ENCODE peak calls at places on chromosomes 12 and 14, in eight cellular contexts. H is thoracic aorta; R is CD4-positive, CD25-positive, alpha-beta regulatory T cell; F is transverse colon; D is CD8-positive, alpha-beta T cell; S is cardiac muscle cell; L is CD8-positive, alpha-beta memory T cell; I is IMR-90. V is an unnamed sample. For H3K4me1, the result is how much of the 10 kb centered on the place peaks cover.

GRCh38 chr14:64943981-64944520 is 1.5 kb upstream of the GPX2 start:
- DNase-seq in H (no peak), R (no peak), F (no peak), D (no peak), S (no peak), L (no peak), I (no peak), V (no peak)

GRCh38 chr12:65335021-65335714 is 56.7 kb downstream of the MSRB3 start:
- DNase-seq in H (no peak), R (no peak), F (no peak), D (no peak), S (peak), L (no peak), I (peak), V (no peak)

GRCh38 chr14:57961793-57962075 is 95.8 kb upstream of the SLC35F4 start:
- DNase-seq in H (no peak), R (no peak), F (no peak), D (no peak), S (no peak), L (no peak), I (no peak), V (no peak)

GRCh38 chr14:50139192-50139591 is 22.8 kb upstream of the VCPKMT start:
- DNase-seq in H (no peak), R (no peak), F (no peak), D (no peak), S (peak), L (no peak), I (no peak), V (peak)

GRCh38 chr12:57332646-57333312 is 81.8 kb upstream of the STAC3 start:
- DNase-seq in H (no peak), R (no peak), F (no peak), D (no peak), S (peak), L (no peak), I (peak), V (no peak)

GRCh38 chr12:111761099-111761498 is 5.6 kb upstream of the ALDH2 start:
- DNase-seq in H (no peak), R (no peak), F (peak), D (no peak), S (no peak), L (no peak), I (no peak), V (no peak)

GRCh38 chr14:91374287-91374880 is 43.2 kb downstream of the CCDC88C start:
- DNase-seq in H (no peak), R (no peak), F (no peak), D (no peak), S (no peak), L (no peak), I (no peak), V (no peak)

GRCh38 chr14:63710497-63710896 is 17.4 kb downstream of the SGPP1 start:
- DNase-seq in H (no peak), R (no peak), F (no peak), D (no peak), S (no peak), L (no peak), I (peak), V (no peak)

GRCh38 chr12:69243099-69244084 is 4.0 kb downstream of the CPSF6 start:
- DNase-seq in H (no peak), R (no peak), F (no peak), D (no peak), S (no peak), L (no peak), I (no peak), V (no peak)
- H3K4me1 ChIP-seq in H (half or more), R (half or more), F (under half), D (half or more), S (under half), L (half or more), I (under half), V (under half)

GRCh38 chr12:95538656-95539055 is 12.6 kb downstream of the USP44 start:
- DNase-seq in H (no peak), R (no peak), F (no peak), D (no peak), S (no peak), L (no peak), I (no peak), V (no peak)
- H3K4me3 ChIP-seq in H (no peak), R (no peak), F (no peak), D (no peak), S (no peak), L (no peak), I (no peak), V (no peak)

DNA sequence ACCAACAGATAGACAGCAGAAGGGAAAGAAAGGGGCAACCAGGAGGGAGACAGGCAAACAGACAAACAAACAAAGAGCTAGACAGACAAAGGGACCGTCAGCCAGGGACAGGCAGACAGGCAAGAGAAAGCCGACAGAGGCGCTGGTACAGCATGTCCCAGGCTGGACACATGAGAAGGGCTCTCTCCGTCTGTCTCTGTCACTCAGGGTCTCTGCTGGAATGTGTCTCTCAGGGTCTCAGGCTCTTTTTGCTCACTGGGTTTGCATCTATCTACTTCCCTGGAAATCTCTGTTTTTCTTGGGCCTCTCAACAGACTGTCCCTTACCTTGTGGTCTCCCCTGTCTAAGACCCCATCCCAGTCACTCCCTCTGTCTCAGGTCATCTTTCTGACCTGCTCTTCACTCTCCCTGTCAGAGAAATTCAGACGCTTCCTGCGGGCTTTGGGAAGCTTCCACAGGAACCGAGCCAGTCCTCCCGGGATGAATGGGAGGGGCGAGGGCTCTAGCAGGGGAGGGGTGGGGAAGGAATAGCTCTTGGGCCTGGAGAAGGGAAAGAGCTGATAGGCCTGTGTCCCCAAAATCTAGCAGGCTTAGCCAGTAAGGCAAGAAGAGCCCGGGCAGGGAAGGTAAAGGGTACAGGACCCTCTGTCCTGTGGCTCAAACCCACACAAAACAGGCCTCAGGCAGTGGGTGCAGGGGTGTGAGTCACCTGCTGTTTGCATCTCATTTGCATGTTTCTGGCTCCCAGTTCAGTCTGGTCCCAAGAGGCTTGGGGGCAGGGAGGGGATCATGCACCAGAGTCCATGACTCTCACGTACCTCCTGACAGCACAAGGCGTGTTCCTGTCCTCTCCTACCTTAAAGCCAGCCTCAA is 8.5 kb upstream of the SMUG1 start:
- DNase-seq in H (no peak), R (no peak), F (no peak), D (no peak), S (no peak), L (no peak), I (peak), V (no peak)
- H3K4me1 ChIP-seq in H (under half), R (under half), F (under half), D (under half), S (under half), L (under half), I (under half), V (under half)

DNA sequence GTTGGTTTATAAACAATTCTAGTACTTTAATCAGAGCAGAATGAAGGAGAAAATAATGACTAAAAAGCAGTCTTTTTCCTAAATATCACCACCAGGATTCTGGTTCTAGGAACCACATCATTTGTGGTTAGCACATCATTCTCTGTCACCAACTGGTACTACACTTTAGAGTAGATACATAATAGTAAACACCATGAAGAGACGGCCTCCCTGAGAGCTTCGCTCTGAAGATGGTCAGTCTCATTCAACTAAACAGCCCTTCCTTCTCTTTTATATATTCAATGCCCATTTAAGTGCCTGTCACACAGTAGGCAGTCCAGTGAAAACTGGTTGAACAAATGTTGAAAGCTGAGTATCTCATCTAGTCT is 10.9 kb downstream of the SLC38A2 start:
- DNase-seq in H (no peak), R (no peak), F (no peak), D (no peak), S (no peak), L (no peak), I (no peak), V (no peak)
- H3K4me3 ChIP-seq in H (no peak), R (peak), F (no peak), D (no peak), S (no peak), L (no peak), I (no peak), V (no peak)

DNA sequence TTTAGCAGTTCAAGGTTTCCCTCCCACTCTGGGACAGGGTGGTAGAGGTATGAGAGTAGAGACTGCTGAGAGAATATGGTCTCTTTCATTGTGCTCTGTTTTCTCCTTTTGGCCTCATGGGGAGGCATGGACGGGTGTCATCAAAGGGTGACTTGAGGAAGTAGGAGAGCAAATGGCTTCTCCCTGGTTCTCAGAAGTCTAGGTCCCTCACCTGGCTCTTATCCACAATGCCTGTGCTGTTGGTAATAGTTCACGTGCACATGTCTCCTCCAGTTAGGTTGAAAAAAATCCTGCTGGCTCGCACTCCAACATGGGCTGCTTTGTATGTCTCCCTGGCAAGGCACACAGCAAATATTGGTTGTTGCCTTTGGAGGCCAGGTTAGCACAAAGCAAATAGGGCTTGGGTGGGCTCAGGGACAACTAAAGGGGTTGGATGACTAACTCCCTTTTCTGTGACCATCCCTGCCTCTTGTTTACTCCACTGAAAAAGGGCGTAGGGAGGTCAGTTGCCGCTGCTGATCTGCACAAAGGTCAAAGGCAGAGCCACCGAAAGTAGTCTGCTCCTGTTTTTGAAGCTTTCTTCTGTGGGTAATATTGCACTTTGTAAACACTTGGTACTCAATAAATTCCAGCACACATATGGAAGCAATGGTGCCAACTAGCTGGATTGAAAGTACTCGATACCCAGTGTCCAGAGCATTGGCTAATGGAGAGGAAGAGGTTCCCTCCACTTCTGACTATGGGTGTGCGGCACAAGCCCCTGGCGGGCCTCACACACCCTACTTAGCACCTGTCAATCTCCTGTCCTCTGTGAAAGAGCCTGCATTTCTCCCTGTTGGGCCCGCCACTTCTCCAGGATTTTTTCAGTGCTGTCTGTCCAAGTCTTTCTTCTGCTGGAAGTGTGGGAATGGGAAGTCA is 121.8 kb downstream of the SLC38A6 start:
- DNase-seq in H (no peak), R (no peak), F (no peak), D (no peak), S (no peak), L (no peak), I (no peak), V (no peak)
- H3K4me1 ChIP-seq in H (under half), R (under half), F (under half), D (under half), S (under half), L (under half), I (under half), V (under half)

GRCh38 chr12:116313194-116313910 is 35.9 kb upstream of the MED13L start:
- DNase-seq in H (no peak), R (no peak), F (no peak), D (no peak), S (peak), L (no peak), I (no peak), V (no peak)
- H3K4me3 ChIP-seq in H (no peak), R (no peak), F (no peak), D (no peak), S (no peak), L (no peak), I (no peak), V (no peak)

V was measured in HAP-1.